ENCODE peak calls at places on chromosomes 12 and 14, in four cellular contexts. V is activated B cell treated with CpG ODN at 0.5 μM for 24 hours, S is bronchial epithelial cell, U is cardiac muscle cell. W is an unnamed sample.

GRCh38 chr14:54712371-54712998 is 145.6 kb downstream of the SAMD4A start:
- DNase-seq in S (no peak), V (no peak), U (peak), W (no peak)

GRCh38 chr14:79408696-79409095 is 802.6 kb downstream of the DIO2 start:
- DNase-seq in V (no peak), U (no peak), S (no peak), W (no peak)

GRCh38 chr12:121543786-121544185 is 37.0 kb downstream of the KDM2B start:
- DNase-seq in U (no peak), S (no peak), V (no peak), W (no peak)

GRCh38 chr14:90641111-90642010 is 174.9 kb downstream of the TTC7B start:
- DNase-seq in U (no peak), V (no peak), S (no peak), W (no peak)

GRCh38 chr12:4116251-4117111 is 157.1 kb upstream of the CCND2 start:
- DNase-seq in S (peak), V (no peak), U (peak), W (peak)

GRCh38 chr14:63910593-63911363 is 58.0 kb downstream of the SYNE2 start:
- DNase-seq in U (peak), S (no peak), V (no peak), W (no peak)

GRCh38 chr14:102209224-102209966 is 69.7 kb downstream of the WDR20 start:
- DNase-seq in V (no peak), U (peak), S (no peak), W (peak)

GRCh38 chr14:67999290-67999689 is 179.7 kb downstream of the RAD51B start:
- DNase-seq in S (peak), U (peak), V (no peak), W (no peak)

GRCh38 chr12:48197549-48197966 is 5.5 kb downstream of the OR10AD1 start:
- DNase-seq in S (peak), V (no peak), U (peak), W (no peak)

GRCh38 chr14:37550511-37550910 is 44.5 kb downstream of the FOXA1 start:
- DNase-seq in S (no peak), U (peak), V (no peak), W (no peak)

GRCh38 chr14:60777856-60778578 is 43.5 kb downstream of the MNAT1 start:
- DNase-seq in U (peak), S (peak), V (no peak), W (peak)

GRCh38 chr14:64953310-64953654 is 10.7 kb upstream of the GPX2 start:
- DNase-seq in U (no peak), S (no peak), V (no peak), W (no peak)

GRCh38 chr12:86838264-86838663 is 582.1 kb upstream of the MGAT4C start:
- DNase-seq in S (no peak), V (no peak), U (no peak), W (no peak)

GRCh38 chr12:57101892-57102695 is 9.1 kb downstream of the STAT6 start:
- DNase-seq in S (peak), V (no peak), U (no peak), W (no peak)

GRCh38 chr14:91140672-91141071 is 26.8 kb downstream of the DGLUCY start:
- DNase-seq in V (no peak), U (peak), S (peak), W (peak)

GRCh38 chr12:26741828-26742227 is 91.2 kb downstream of the ITPR2 start:
- DNase-seq in U (no peak), S (peak), V (no peak), W (no peak)

GRCh38 chr14:63727736-63728728 is at the start of gene SGPP1:
- DNase-seq in V (peak), S (peak), U (peak), W (peak)

GRCh38 chr12:71810905-71811304 is 28.7 kb upstream of the TBC1D15 start:
- DNase-seq in U (no peak), V (no peak), S (peak), W (peak)

DNA sequence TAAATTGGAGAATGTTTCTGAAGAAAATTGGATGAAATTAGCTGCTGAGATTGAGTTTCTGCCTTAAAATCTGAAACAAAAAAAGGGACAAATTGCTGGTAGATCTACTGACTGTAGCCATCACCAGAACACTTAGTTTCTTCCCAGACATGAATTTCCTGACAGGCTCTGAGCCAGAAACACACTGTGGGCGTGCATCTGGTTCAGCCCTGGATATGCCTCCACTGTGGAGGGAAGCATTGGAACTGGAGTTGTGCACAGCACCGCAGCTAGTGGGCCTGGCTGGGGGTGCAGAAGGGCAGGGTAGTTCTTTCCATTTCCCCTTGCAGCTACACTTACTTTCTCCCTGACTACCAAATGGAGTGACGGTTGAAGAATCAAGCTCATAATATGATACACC is 31.2 kb downstream of the CREBL2 start:
- DNase-seq in V (no peak), U (no peak), S (no peak), W (no peak)
- TF ChIP-seq CTCF in V (no peak), U (no peak), S (no peak), W (no peak)

GRCh38 chr12:8912910-8913309 is 1.4 kb upstream of the PHC1 start:
- DNase-seq in V (no peak), U (no peak), S (peak), W (peak)
- TF ChIP-seq CTCF in V (no peak), U (no peak), S (peak), W (no peak)

GRCh38 chr12:32671930-32672785 is 6.9 kb upstream of the DNM1L start:
- DNase-seq in S (peak), V (no peak), U (peak), W (peak)
- TF ChIP-seq CTCF in S (peak), V (no peak), U (peak), W (peak)

GRCh38 chr14:105197274-105197673 is 16.2 kb upstream of the NUDT14 start:
- DNase-seq in S (no peak), V (no peak), U (peak), W (peak)

GRCh38 chr14:105199093-105199492 is 18.0 kb upstream of the NUDT14 start:
- DNase-seq in U (peak), V (no peak), S (no peak), W (no peak)

GRCh38 chr14:105200074-105200473 is 19.0 kb upstream of the NUDT14 start:
- DNase-seq in U (no peak), S (no peak), V (no peak), W (no peak)

GRCh38 chr14:105200641-105201040 is 19.5 kb upstream of the NUDT14 start:
- DNase-seq in S (no peak), U (no peak), V (no peak), W (no peak)

GRCh38 chr14:105198588-105198987 is 17.5 kb upstream of the NUDT14 start:
- DNase-seq in U (no peak), V (no peak), S (no peak), W (no peak)
- TF ChIP-seq CTCF in U (no peak), V (no peak), S (no peak), W (peak)

GRCh38 chr14:92676031-92676430 is 72.4 kb downstream of the LGMN start:
- DNase-seq in V (no peak), S (no peak), U (no peak), W (no peak)
- TF ChIP-seq CTCF in V (no peak), S (no peak), U (no peak), W (no peak)

GRCh38 chr14:75222208-75222701 is 45.8 kb upstream of the TMED10 start:
- DNase-seq in U (peak), V (peak), S (peak), W (peak)
- TF ChIP-seq CTCF in U (no peak), V (no peak), S (no peak), W (no peak)

DNA sequence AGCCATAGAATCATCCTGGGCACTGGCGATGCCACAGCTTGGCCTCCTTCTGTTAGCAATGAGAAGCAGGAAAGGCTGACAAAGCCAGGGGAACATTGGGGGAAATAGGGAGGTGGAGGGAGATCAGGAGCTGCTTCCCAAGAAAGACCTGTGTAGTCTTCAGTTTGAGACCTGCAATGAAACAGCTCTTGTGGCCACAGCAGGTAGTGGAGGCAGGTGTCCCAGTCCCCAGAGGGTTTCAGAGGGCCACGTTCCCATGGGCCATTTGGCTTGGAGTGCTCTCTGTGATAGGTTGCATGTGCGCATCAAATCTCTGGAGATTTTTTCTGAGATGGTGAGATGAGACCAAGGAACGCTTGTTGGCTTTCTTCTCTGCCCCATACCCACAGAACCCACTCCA is 14.4 kb upstream of the OR6S1 start:
- DNase-seq in S (no peak), U (no peak), V (no peak), W (no peak)
- TF ChIP-seq CTCF in S (no peak), U (no peak), V (no peak), W (no peak)

DNA sequence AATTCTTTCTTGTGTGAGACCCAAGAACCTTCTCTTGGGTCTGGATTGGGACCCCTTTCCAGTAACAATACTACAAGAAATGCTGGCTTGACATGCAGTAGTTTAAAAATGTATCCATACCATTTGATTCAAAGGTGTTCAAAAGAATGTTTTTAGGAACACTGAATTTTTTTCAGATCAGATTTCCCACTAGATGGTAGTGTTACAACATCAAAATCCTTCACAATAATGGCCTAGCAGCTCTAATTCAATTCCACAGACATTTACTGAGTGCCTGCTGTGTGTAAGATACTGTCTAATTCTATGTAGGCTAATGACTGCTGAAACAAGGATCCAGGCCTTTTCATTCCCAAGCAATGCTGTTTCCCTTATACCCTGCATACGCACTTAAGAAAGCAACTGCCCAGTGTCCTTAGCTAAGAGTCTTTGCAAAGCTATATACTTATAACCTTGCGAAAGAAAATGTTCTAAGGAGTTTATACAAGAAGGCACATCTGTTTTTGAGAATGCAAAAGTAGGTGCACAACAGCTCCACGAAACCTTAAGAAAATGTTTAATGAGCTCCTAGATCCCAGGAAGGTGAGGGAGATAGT is 50.7 kb upstream of the PKP2 start:
- DNase-seq in V (no peak), U (peak), S (peak), W (peak)
- TF ChIP-seq CTCF in V (no peak), U (peak), S (peak), W (peak)